ENCODE peak calls at places on chromosomes 12 and 14, in five cellular contexts. W is H9, P is midbrain, X is Ammon's horn, D is left cardiac atrium. J is an unnamed sample.

GRCh38 chr14:100858838-100859220 is 32.9 kb downstream of the MEG3 start:
- DNase-seq in W (no peak), P (no peak), X (no peak), D (no peak), J (no peak)

GRCh38 chr14:101217972-101218371 is 314.4 kb upstream of the RTL1 start:
- DNase-seq in W (no peak), P (no peak), X (no peak), D (no peak), J (no peak)

GRCh38 chr12:132827763-132828703 is 636 bp downstream of the GOLGA3 start:
- DNase-seq in W (no peak), P (no peak), X (no peak), D (peak; percentile 50), J (peak; percentile 46)

GRCh38 chr12:49364989-49365388 is 2.3 kb upstream of the SPATS2 start:
- DNase-seq in W (no peak), P (no peak), X (no peak), D (no peak), J (no peak)

GRCh38 chr12:126617312-126617711 is 1552.1 kb downstream of the AACS start:
- DNase-seq in W (peak; percentile 61), P (no peak), X (no peak), D (no peak), J (peak; percentile 11)

GRCh38 chr12:55929306-55929791 is 1.6 kb upstream of the DGKA start:
- DNase-seq in W (no peak), P (no peak), X (peak; percentile 14), D (peak; percentile 31), J (no peak)

GRCh38 chr12:10771132-10771733 is 31.2 kb downstream of the TAS2R7 start:
- DNase-seq in W (no peak), P (peak; percentile 4), X (peak; percentile 55), D (no peak), J (peak; percentile 44)

GRCh38 chr12:46383654-46384450 is 11.3 kb upstream of the SLC38A2 start:
- DNase-seq in W (no peak), P (peak; percentile 81), X (peak; percentile 94), D (peak; percentile 95), J (no peak)

GRCh38 chr14:22849212-22849819 is 12.9 kb downstream of the MMP14 start:
- DNase-seq in W (no peak), P (peak; percentile 22), X (peak; percentile 39), D (peak; percentile 71), J (no peak)

GRCh38 chr14:95885866-95886265 is 9.2 kb downstream of the TUNAR start:
- DNase-seq in W (no peak), P (peak; percentile 31), X (peak; percentile 21), D (no peak), J (no peak)

GRCh38 chr14:74429221-74429691 is 3.2 kb upstream of the SYNDIG1L start:
- DNase-seq in W (peak; percentile 81), P (no peak), X (no peak), D (no peak), J (no peak)

GRCh38 chr14:85516239-85517112 is 13.5 kb upstream of the FLRT2 start:
- DNase-seq in W (no peak), P (no peak), X (no peak), D (no peak), J (no peak)

GRCh38 chr12:55736780-55737580 is 5.9 kb upstream of the GDF11 start:
- DNase-seq in W (peak; percentile 98), P (peak; percentile 76), X (peak; percentile 76), D (peak; percentile 68), J (peak; percentile 86)

GRCh38 chr14:76829650-76830421 is 3.6 kb downstream of the LRRC74A start:
- DNase-seq in W (no peak), P (peak; percentile 90), X (peak; percentile 95), D (peak; percentile 81), J (no peak)

GRCh38 chr12:62466018-62466595 is 519 bp upstream of the MON2 start:
- DNase-seq in W (peak; percentile 57), P (peak; percentile 43), X (peak; percentile 47), D (peak; percentile 33), J (peak; percentile 19)

GRCh38 chr12:127311695-127312364 is 955.1 kb upstream of the TMEM132C start:
- DNase-seq in W (no peak), P (no peak), X (no peak), D (no peak), J (no peak)

GRCh38 chr14:20855652-20856291 is 35.4 kb upstream of the RNASE3 start:
- DNase-seq in W (peak; percentile 78), P (peak; percentile 85), X (peak; percentile 92), D (peak; percentile 45), J (peak; percentile 69)

GRCh38 chr14:48723841-48724495 is 862.2 kb downstream of the RPS29 start:
- DNase-seq in W (no peak), P (no peak), X (no peak), D (no peak), J (no peak)

GRCh38 chr14:77377502-77377844 is 294 bp downstream of the SAMD15 start:
- DNase-seq in W (no peak), P (no peak), X (no peak), D (no peak), J (no peak)

GRCh38 chr14:89221109-89221508 is 195.9 kb downstream of the FOXN3 start:
- DNase-seq in W (no peak), P (no peak), X (no peak), D (no peak), J (no peak)

GRCh38 chr14:100612879-100613455 is 25.8 kb upstream of the BEGAIN start:
- DNase-seq in W (no peak), P (no peak), X (no peak), D (no peak), J (no peak)

GRCh38 chr12:15700595-15700994 is 88.6 kb downstream of the EPS8 start:
- DNase-seq in W (no peak), P (no peak), X (peak; percentile 45), D (no peak), J (no peak)

GRCh38 chr12:21551811-21552469 is 25.8 kb downstream of the SPX start:
- DNase-seq in W (no peak), P (peak; percentile 34), X (peak; percentile 23), D (no peak), J (no peak)

GRCh38 chr12:46395308-46395707 is 22.7 kb upstream of the SLC38A2 start:
- DNase-seq in W (no peak), P (no peak), X (no peak), D (no peak), J (no peak)

GRCh38 chr12:26767865-26768264 is 65.1 kb downstream of the ITPR2 start:
- DNase-seq in W (no peak), P (no peak), X (no peak), D (no peak), J (no peak)

GRCh38 chr14:104100171-104101085 is 14.9 kb downstream of the ASPG start:
- DNase-seq in W (no peak), P (no peak), X (no peak), D (peak; percentile 18), J (no peak)

GRCh38 chr12:84554199-84554723 is 358.3 kb downstream of the SLC6A15 start:
- DNase-seq in W (no peak), P (no peak), X (no peak), D (no peak), J (no peak)

GRCh38 chr12:51441583-51441982 is 17.0 kb downstream of the SLC4A8 start:
- DNase-seq in W (no peak), P (peak; percentile 15), X (peak; percentile 56), D (no peak), J (no peak)

GRCh38 chr12:89354630-89354931 is 2.3 kb upstream of the DUSP6 start:
- DNase-seq in W (no peak), P (no peak), X (no peak), D (no peak), J (no peak)

GRCh38 chr12:66232258-66232657 is 43.2 kb downstream of the IRAK3 start:
- DNase-seq in W (no peak), P (no peak), X (no peak), D (no peak), J (no peak)

GRCh38 chr12:89797436-89797835 is 88.8 kb upstream of the ATP2B1 start:
- DNase-seq in W (no peak), P (no peak), X (no peak), D (no peak), J (no peak)

J was measured in A549.